ENCODE peak calls at places on chromosomes 5 and 9, in six cellular contexts. R is PC-3; F is fibroblast of lung; T is HCT116; I is CD4-positive, alpha-beta T cell; Q is lower lobe of right lung. D is an unnamed sample.

GRCh38 chr5:168393773-168394172 is 92.5 kb upstream of the RARS1 start:
- DNase-seq in T (no peak), I (no peak), R (no peak), F (no peak), Q (no peak), D (no peak)

GRCh38 chr5:5335708-5336211 is 86.7 kb upstream of the ICE1 start:
- DNase-seq in R (peak), F (peak), I (no peak), Q (no peak), T (peak), D (no peak)

GRCh38 chr9:126411225-126411947 is 84.8 kb downstream of the MVB12B start:
- DNase-seq in I (no peak), T (no peak), Q (no peak), R (peak), F (peak), D (no peak)

GRCh38 chr9:22041792-22042191 is 32.7 kb upstream of the CDKN2B start:
- DNase-seq in Q (peak), F (peak), T (peak), R (peak), I (no peak), D (no peak)

GRCh38 chr5:75016896-75017295 is 35.5 kb downstream of the GCNT4 start:
- DNase-seq in T (no peak), F (no peak), R (no peak), Q (no peak), I (no peak), D (no peak)

GRCh38 chr9:2709645-2710101 is 7.6 kb upstream of the KCNV2 start:
- DNase-seq in Q (no peak), T (no peak), F (no peak), I (no peak), R (no peak), D (no peak)

GRCh38 chr5:173327084-173327947 is 898 bp downstream of the STC2 start:
- DNase-seq in Q (no peak), T (no peak), F (peak), I (no peak), R (no peak), D (no peak)

GRCh38 chr5:102815560-102816324 is 60.6 kb downstream of the PAM start:
- DNase-seq in F (peak), R (no peak), T (no peak), I (no peak), Q (no peak), D (no peak)

GRCh38 chr5:104353371-104353770 is 790.8 kb upstream of the NUDT12 start:
- DNase-seq in I (no peak), F (no peak), Q (no peak), T (peak), R (peak), D (no peak)

GRCh38 chr9:105064248-105065118 is 136.5 kb upstream of the ABCA1 start:
- DNase-seq in R (peak), F (peak), I (no peak), Q (peak), T (no peak), D (peak)

GRCh38 chr9:20848490-20848889 is 164.4 kb downstream of the FOCAD start:
- DNase-seq in I (no peak), Q (no peak), T (no peak), F (peak), R (peak), D (no peak)

GRCh38 chr5:61766141-61766540 is 434.1 kb downstream of the ZSWIM6 start:
- DNase-seq in I (no peak), R (no peak), T (no peak), Q (no peak), F (no peak), D (no peak)

GRCh38 chr5:1666812-1667588 is 132.6 kb downstream of the MRPL36 start:
- DNase-seq in R (peak), F (no peak), T (no peak), Q (no peak), I (peak), D (peak)

GRCh38 chr5:159456722-159457462 is 126.6 kb upstream of the IL12B start:
- DNase-seq in T (peak), R (peak), I (no peak), F (peak), Q (no peak), D (no peak)

GRCh38 chr9:32526042-32526706 is at the start of gene RIGI:
- DNase-seq in T (peak), Q (peak), I (peak), R (peak), F (peak), D (peak)

GRCh38 chr5:64180661-64181343 is 15.2 kb downstream of the RNF180 start:
- DNase-seq in I (no peak), T (no peak), R (no peak), Q (no peak), F (peak), D (no peak)

GRCh38 chr9:2655411-2655901 is 33.9 kb downstream of the VLDLR start:
- DNase-seq in Q (no peak), I (no peak), R (peak), T (no peak), F (peak), D (no peak)

GRCh38 chr9:761155-761792 is 80.2 kb upstream of the DMRT1 start:
- DNase-seq in Q (no peak), T (no peak), F (no peak), I (no peak), R (no peak), D (no peak)

GRCh38 chr9:3830296-3830695 is 304.5 kb upstream of the RFX3 start:
- DNase-seq in T (no peak), F (peak), I (no peak), Q (no peak), R (peak), D (no peak)

GRCh38 chr5:37804401-37804800 is 35.4 kb downstream of the GDNF start:
- DNase-seq in F (no peak), R (no peak), T (no peak), Q (no peak), I (no peak), D (no peak)

GRCh38 chr5:16736158-16736994 is 119.6 kb upstream of the RETREG1 start:
- DNase-seq in Q (peak), R (peak), F (peak), I (no peak), T (peak), D (no peak)

GRCh38 chr5:170632985-170633234 is 129.1 kb downstream of the KCNIP1 start:
- DNase-seq in F (no peak), R (peak), Q (peak), T (no peak), I (peak), D (peak)
- H3K27ac ChIP-seq in F (no peak), R (no peak), Q (peak), T (peak), I (no peak), D (peak)

GRCh38 chr9:95077053-95077765 is 240.3 kb downstream of the FANCC start:
- DNase-seq in T (no peak), R (no peak), F (no peak), I (no peak), Q (no peak), D (no peak)

GRCh38 chr9:95078516-95078915 is 239.0 kb downstream of the FANCC start:
- DNase-seq in R (no peak), F (no peak), T (no peak), I (no peak), Q (no peak), D (no peak)

GRCh38 chr9:95078934-95079333 is 238.6 kb downstream of the FANCC start:
- DNase-seq in I (no peak), Q (peak), T (no peak), F (no peak), R (no peak), D (no peak)

GRCh38 chr9:95076696-95077052 is 240.8 kb downstream of the FANCC start:
- DNase-seq in F (no peak), I (no peak), T (no peak), Q (no peak), R (no peak), D (no peak)

GRCh38 chr9:95077766-95078382 is 239.6 kb downstream of the FANCC start:
- DNase-seq in I (no peak), T (no peak), Q (no peak), R (no peak), F (no peak), D (no peak)
- H3K27ac ChIP-seq in I (no peak), T (no peak), Q (peak), R (no peak), F (peak), D (peak)

DNA sequence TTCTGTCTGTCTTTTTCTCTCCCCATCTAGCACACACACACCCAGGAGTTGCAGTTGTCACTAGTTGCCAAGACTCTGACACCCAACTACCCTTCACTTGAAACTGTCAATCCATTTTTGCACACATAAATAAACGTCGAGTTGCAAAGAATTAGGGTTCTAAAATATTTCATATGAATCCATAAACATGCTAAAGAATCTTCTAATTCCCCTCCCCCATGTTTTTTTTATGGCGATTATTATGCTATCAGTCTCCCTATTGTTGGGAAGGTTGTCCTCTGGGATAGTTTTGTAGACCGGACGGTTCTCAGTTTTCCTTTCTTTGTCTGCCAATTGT is 164.7 kb upstream of the MPDZ start:
- DNase-seq in I (no peak), F (no peak), R (no peak), Q (no peak), T (no peak), D (no peak)
- H3K27ac ChIP-seq in I (no peak), F (peak), R (no peak), Q (peak), T (no peak), D (peak)

GRCh38 chr9:122812736-122813135 is 12.8 kb downstream of the OR1K1 start:
- DNase-seq in Q (no peak), T (no peak), F (no peak), R (no peak), I (no peak), D (no peak)

GRCh38 chr9:122815544-122815943 is 12.8 kb downstream of the PDCL start:
- DNase-seq in T (no peak), F (no peak), R (no peak), Q (no peak), I (no peak), D (no peak)

GRCh38 chr9:122819326-122819725 is 9.1 kb downstream of the PDCL start:
- DNase-seq in I (no peak), R (peak), Q (no peak), T (no peak), F (peak), D (no peak)

GRCh38 chr9:122814545-122814944 is 13.8 kb downstream of the PDCL start:
- DNase-seq in Q (no peak), R (no peak), I (no peak), T (no peak), F (no peak), D (no peak)

GRCh38 chr9:122816163-122816867 is 12.1 kb downstream of the PDCL start:
- DNase-seq in I (peak), R (no peak), F (no peak), Q (peak), T (no peak), D (no peak)
- H3K27ac ChIP-seq in I (peak), R (no peak), F (no peak), Q (peak), T (no peak), D (no peak)

DNA sequence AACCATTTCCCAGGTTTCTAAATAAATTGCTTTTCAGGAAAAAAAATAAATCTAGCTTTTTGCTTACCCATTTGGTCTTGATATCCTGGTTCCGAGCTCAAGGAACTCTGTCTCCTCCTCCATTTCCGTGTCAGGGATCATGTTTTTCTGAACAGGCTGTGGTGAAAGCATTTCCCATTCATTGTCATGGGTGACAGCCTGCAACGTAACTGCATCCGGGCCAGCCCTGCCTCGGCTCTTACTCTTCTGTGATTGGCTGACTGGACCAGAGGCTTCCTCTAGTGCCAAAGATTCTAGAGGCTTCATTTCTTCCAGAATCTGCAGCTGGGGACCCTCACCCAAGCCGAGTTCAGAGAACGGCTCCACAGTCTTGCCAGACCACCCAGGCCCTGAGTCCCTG is 61.0 kb upstream of the PCA3 start:
- DNase-seq in T (no peak), F (no peak), R (no peak), Q (peak), I (no peak), D (no peak)
- H3K27ac ChIP-seq in T (no peak), F (no peak), R (no peak), Q (peak), I (no peak), D (no peak)

DNA sequence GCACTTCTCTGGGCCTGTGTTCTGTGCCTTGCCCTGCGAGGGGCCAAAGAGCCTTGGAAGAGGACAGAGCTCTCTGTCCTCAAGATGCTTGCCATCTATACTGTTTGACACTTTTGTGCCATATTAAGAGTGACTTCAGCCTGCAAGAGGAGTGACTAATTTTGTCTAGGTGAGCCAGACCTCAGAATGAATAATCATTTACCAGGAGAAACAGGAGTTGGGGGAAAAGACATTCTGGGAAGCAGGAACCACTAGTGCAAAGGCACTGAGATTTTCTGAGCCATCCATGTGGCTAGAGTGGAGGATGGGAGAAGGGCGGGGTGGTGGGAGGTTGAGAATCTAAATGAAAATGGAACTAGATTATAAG is 1.9 kb downstream of the GSN start:
- DNase-seq in I (no peak), R (peak), Q (no peak), F (peak), T (no peak), D (no peak)
- H3K27ac ChIP-seq in I (no peak), R (peak), Q (peak), F (peak), T (no peak), D (peak)